ENCODE peak calls at places on chromosomes 5 and 9, in six cellular contexts. I is transverse colon, X is A549, F is ovary, B is H1, V is suprapubic skin. R is an unnamed sample.

GRCh38 chr5:60805470-60805869 is 38.6 kb downstream of the ELOVL7 start:
- DNase-seq in I (no peak), X (no peak), F (no peak), B (no peak), V (no peak), R (no peak)

GRCh38 chr9:13750061-13750460 is 470.6 kb upstream of the MPDZ start:
- DNase-seq in I (no peak), X (no peak), F (no peak), B (no peak), V (no peak), R (no peak)

GRCh38 chr5:73801736-73802135 is 175.7 kb downstream of the ARHGEF28 start:
- DNase-seq in I (no peak), X (no peak), F (no peak), B (no peak), V (no peak), R (no peak)

GRCh38 chr9:5435912-5436311 is 1.8 kb downstream of the PLGRKT start:
- DNase-seq in I (no peak), X (no peak), F (no peak), B (no peak), V (no peak), R (no peak)

GRCh38 chr5:135460246-135461033 is 8.3 kb upstream of the TIFAB start:
- DNase-seq in I (no peak), X (no peak), F (no peak), B (no peak), V (peak; percentile 59), R (no peak)

GRCh38 chr9:136535070-136535469 is 10.8 kb downstream of the NOTCH1 start:
- DNase-seq in I (no peak), X (no peak), F (no peak), B (no peak), V (no peak), R (no peak)

GRCh38 chr5:38445374-38446028 is 110.9 kb downstream of the LIFR start:
- DNase-seq in I (no peak), X (no peak), F (no peak), B (no peak), V (no peak), R (no peak)

GRCh38 chr5:68070641-68071191 is 144.8 kb upstream of the PIK3R1 start:
- DNase-seq in I (no peak), X (no peak), F (no peak), B (no peak), V (no peak), R (no peak)

GRCh38 chr9:114055061-114055460 is 23.0 kb downstream of the AMBP start:
- DNase-seq in I (no peak), X (no peak), F (no peak), B (no peak), V (peak; percentile 55), R (no peak)

GRCh38 chr5:41747291-41747690 is 122.9 kb downstream of the OXCT1 start:
- DNase-seq in I (no peak), X (no peak), F (no peak), B (no peak), V (no peak), R (no peak)

GRCh38 chr5:28344803-28345433 is 1306.5 kb upstream of the CDH9 start:
- DNase-seq in I (no peak), X (peak; percentile 45), F (no peak), B (peak; percentile 2), V (no peak), R (peak; percentile 35)

GRCh38 chr5:135437796-135438560 is 9.2 kb downstream of the DCANP1 start:
- DNase-seq in I (peak; percentile 67), X (no peak), F (no peak), B (no peak), V (no peak), R (peak; percentile 34)

GRCh38 chr5:133904641-133905040 is 63.8 kb downstream of the C5orf15 start:
- DNase-seq in I (no peak), X (no peak), F (no peak), B (no peak), V (no peak), R (no peak)

GRCh38 chr5:139246394-139246793 is 47.1 kb upstream of the MATR3 start:
- DNase-seq in I (no peak), X (no peak), F (no peak), B (no peak), V (no peak), R (no peak)

GRCh38 chr9:68963416-68963815 is 50.5 kb downstream of the PRKACG start:
- DNase-seq in I (no peak), X (no peak), F (no peak), B (no peak), V (no peak), R (no peak)

GRCh38 chr9:130288926-130289705 is 23.6 kb downstream of the HMCN2 start:
- DNase-seq in I (no peak), X (no peak), F (no peak), B (no peak), V (no peak), R (no peak)

GRCh38 chr9:95736370-95736769 is 139.1 kb upstream of the ERCC6L2 start:
- DNase-seq in I (no peak), X (peak; percentile 13), F (no peak), B (no peak), V (no peak), R (no peak)

GRCh38 chr5:124662261-124662781 is 84.1 kb downstream of the ZNF608 start:
- DNase-seq in I (peak; percentile 47), X (peak; percentile 81), F (no peak), B (no peak), V (no peak), R (no peak)

GRCh38 chr9:89614319-89614892 is 9.6 kb downstream of the GADD45G start:
- DNase-seq in I (no peak), X (no peak), F (no peak), B (no peak), V (no peak), R (no peak)

GRCh38 chr9:129880654-129881546 is 45.6 kb downstream of the USP20 start:
- DNase-seq in I (no peak), X (no peak), F (no peak), B (no peak), V (no peak), R (no peak)

GRCh38 chr9:134222018-134222573 is 57.7 kb upstream of the RNU6ATAC start:
- DNase-seq in I (no peak), X (no peak), F (no peak), B (no peak), V (no peak), R (no peak)

GRCh38 chr5:43017438-43017820 is 22.7 kb downstream of the ANXA2R start:
- DNase-seq in I (peak; percentile 54), X (no peak), F (no peak), B (no peak), V (no peak), R (peak; percentile 35)

GRCh38 chr5:179698935-179699639 is at the start of gene CANX:
- DNase-seq in I (no peak), X (no peak), F (no peak), B (no peak), V (no peak), R (no peak)

GRCh38 chr5:179697108-179697507 is 1.7 kb upstream of the CANX start:
- DNase-seq in I (no peak), X (no peak), F (no peak), B (no peak), V (no peak), R (no peak)

GRCh38 chr5:179696605-179697004 is 2.2 kb upstream of the CANX start:
- DNase-seq in I (no peak), X (no peak), F (no peak), B (no peak), V (no peak), R (no peak)

GRCh38 chr5:179699640-179700298 is 1.0 kb downstream of the CANX start:
- DNase-seq in I (peak; percentile 27), X (peak; percentile 29), F (no peak), B (no peak), V (no peak), R (peak; percentile 57)

GRCh38 chr5:179697993-179698934 is 503 bp upstream of the CANX start:
- DNase-seq in I (peak; percentile 99), X (peak; percentile 99), F (peak; percentile 99), B (peak; percentile 96), V (peak; percentile 99), R (peak; percentile 98)
- TF ChIP-seq EP300 in I (peak; percentile 10), X (no peak), F (no peak), B (no peak), V (no peak), R (peak; percentile 34)

DNA sequence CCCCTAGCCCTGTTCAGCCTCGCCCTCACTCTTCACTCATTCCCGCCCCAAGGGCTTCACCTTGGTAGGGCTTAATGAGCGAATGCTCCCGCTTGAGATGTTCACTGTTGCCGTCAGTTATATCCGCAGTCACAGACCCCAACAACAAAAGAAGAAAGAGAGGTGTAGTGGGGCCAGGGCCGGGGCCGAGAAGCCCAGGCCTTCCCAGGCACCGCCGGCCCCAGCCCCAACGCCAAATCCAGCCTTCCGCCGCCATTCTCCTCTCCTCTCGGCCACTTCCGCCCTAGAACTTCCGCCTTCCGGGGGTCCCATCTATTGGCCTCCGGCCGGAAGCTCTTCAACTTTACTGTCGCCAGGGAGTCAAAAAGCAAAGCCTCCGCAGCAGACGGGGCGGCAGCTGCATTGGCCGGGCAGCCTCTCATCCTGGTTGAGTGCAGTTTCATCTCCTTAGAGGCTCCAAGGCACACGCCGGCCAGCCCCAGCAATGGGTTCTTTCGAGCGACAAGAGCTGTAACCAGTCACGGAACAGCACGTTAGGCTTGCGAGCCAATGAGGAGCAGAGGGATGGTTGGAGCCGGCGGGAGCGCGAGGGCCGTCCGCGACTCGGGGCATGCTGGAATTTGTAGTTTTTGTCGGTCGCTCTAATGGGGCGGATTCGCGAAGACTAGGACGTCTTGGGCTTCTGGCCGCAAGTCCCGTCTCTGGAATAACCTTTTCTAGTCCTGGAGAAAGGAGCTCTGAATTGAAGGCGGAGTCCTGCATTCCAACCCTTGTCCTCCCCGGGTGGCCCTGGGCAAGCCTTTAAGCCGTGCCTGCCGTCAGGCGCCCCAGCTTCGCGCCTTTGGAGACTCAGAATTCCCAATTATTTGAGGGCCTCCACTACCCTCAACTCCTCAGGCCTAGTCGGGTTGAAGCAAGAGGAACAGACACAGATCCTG is at the start of gene LMAN2:
- DNase-seq in I (peak; percentile 94), X (peak; percentile 97), F (peak; percentile 91), B (peak; percentile 80), V (peak; percentile 96), R (peak; percentile 91)
- TF ChIP-seq POLR2A in I (peak; percentile 81), X (peak; percentile 73), F (peak; percentile 47), B (peak; percentile 83), V (no peak), R (peak; percentile 68)

DNA sequence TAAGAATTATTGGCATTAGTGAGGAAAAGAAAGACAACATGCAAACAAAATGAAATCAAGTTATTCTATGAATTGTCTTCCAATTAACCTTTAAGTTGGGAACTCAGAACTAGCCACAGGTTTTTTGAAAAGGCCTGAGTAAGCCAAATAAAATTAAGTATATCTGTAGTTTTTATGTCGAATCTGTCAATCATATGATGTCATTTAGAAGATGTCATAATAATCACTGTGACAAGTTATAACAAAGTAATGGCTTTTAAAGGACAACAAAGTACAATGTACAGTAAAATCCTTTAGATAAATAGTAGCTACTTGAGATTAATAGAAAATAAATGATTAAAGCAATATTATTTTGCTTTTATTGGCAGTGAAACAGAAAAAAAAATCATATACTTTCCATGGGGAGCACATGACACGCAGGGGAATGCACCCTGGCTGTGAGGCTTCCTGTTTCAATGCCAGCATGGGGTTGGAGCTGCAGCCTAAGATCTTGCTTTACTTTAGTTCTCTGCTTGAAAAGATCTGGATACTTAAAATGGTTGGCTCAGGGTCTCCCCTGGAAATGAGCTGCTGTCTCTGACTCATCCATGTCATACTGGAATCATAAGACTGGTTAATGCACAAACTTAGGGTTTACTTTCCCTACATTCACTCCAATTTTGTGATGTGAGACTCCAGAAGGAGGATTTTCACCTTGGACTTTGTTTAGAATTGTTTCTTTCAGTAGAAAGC is 284.3 kb downstream of the TAF11L14 start:
- DNase-seq in I (no peak), X (peak; percentile 6), F (no peak), B (peak; percentile 19), V (no peak), R (no peak)
- TF ChIP-seq EP300 in I (no peak), X (no peak), F (no peak), B (no peak), V (no peak), R (no peak)

GRCh38 chr5:55994502-55994997 is at the start of gene IL6ST:
- DNase-seq in I (peak; percentile 60), X (peak; percentile 80), F (no peak), B (peak; percentile 34), V (peak; percentile 85), R (peak; percentile 46)
- TF ChIP-seq POLR2A in I (peak; percentile 93), X (peak; percentile 46), F (no peak), B (peak; percentile 83), V (peak; percentile 63), R (peak; percentile 87)